ENCODE peak calls at places on chromosomes 3 and 15, in four cellular contexts. One of them, this sample, is unnamed.

GRCh38 chr15:29840928-29841327 is 18.7 kb upstream of the TJP1 start:
- DNase-seq in A549: no peak
- DNase-seq in fibroblast of pulmonary artery: no peak
- DNase-seq in uterus: no peak
- DNase-seq in this sample: peak

GRCh38 chr3:149114458-149114857 is 15.0 kb upstream of the HPS3 start:
- DNase-seq in uterus: no peak
- DNase-seq in A549: no peak
- DNase-seq in fibroblast of pulmonary artery: no peak
- DNase-seq in this sample: no peak

GRCh38 chr3:111577798-111578685 is 17.1 kb downstream of the ZBED2 start:
- DNase-seq in A549: peak
- DNase-seq in fibroblast of pulmonary artery: peak
- DNase-seq in uterus: no peak
- DNase-seq in this sample: no peak

GRCh38 chr3:133444071-133444774 is 44.4 kb downstream of the BFSP2 start:
- DNase-seq in A549: peak
- DNase-seq in fibroblast of pulmonary artery: peak
- DNase-seq in uterus: no peak
- DNase-seq in this sample: no peak

GRCh38 chr15:32132850-32133249 is 102.5 kb downstream of the CHRNA7 start:
- DNase-seq in uterus: no peak
- DNase-seq in A549: no peak
- DNase-seq in fibroblast of pulmonary artery: no peak
- DNase-seq in this sample: no peak

GRCh38 chr15:75031773-75032302 is 8.4 kb downstream of the PPCDC start:
- DNase-seq in uterus: no peak
- DNase-seq in A549: no peak
- DNase-seq in fibroblast of pulmonary artery: peak
- DNase-seq in this sample: no peak

GRCh38 chr3:120139140-120139539 is 44.9 kb upstream of the GSK3B start:
- DNase-seq in fibroblast of pulmonary artery: no peak
- DNase-seq in uterus: no peak
- DNase-seq in A549: no peak
- DNase-seq in this sample: no peak

GRCh38 chr3:154888386-154888785 is 191.7 kb upstream of the MME start:
- DNase-seq in A549: no peak
- DNase-seq in fibroblast of pulmonary artery: no peak
- DNase-seq in uterus: no peak
- DNase-seq in this sample: no peak

GRCh38 chr3:65975031-65975430 is 63.7 kb downstream of the MAGI1 start:
- DNase-seq in fibroblast of pulmonary artery: no peak
- DNase-seq in uterus: no peak
- DNase-seq in A549: no peak
- DNase-seq in this sample: no peak

GRCh38 chr3:168416446-168416845 is 320.7 kb upstream of the GOLIM4 start:
- DNase-seq in fibroblast of pulmonary artery: no peak
- DNase-seq in uterus: no peak
- DNase-seq in A549: no peak
- DNase-seq in this sample: no peak

GRCh38 chr3:60887574-60887973 is 363.7 kb downstream of the FHIT start:
- DNase-seq in uterus: no peak
- DNase-seq in A549: no peak
- DNase-seq in fibroblast of pulmonary artery: no peak
- DNase-seq in this sample: no peak

GRCh38 chr3:168847293-168847883 is 751.7 kb upstream of the GOLIM4 start:
- DNase-seq in fibroblast of pulmonary artery: peak
- DNase-seq in uterus: no peak
- DNase-seq in A549: peak
- DNase-seq in this sample: no peak

GRCh38 chr15:93019971-93020370 is 69.0 kb downstream of the RGMA start:
- DNase-seq in uterus: no peak
- DNase-seq in A549: no peak
- DNase-seq in fibroblast of pulmonary artery: no peak
- DNase-seq in this sample: no peak

GRCh38 chr15:26722621-26723160 is 50.2 kb downstream of the GABRB3 start:
- DNase-seq in A549: peak
- DNase-seq in fibroblast of pulmonary artery: no peak
- DNase-seq in uterus: no peak
- DNase-seq in this sample: no peak

GRCh38 chr15:59376735-59377134 is 4.1 kb upstream of the MYO1E start:
- DNase-seq in fibroblast of pulmonary artery: peak
- DNase-seq in uterus: no peak
- DNase-seq in A549: peak
- DNase-seq in this sample: no peak

GRCh38 chr15:50067254-50067653 is 51.8 kb downstream of the ATP8B4 start:
- DNase-seq in uterus: no peak
- DNase-seq in A549: no peak
- DNase-seq in fibroblast of pulmonary artery: no peak
- DNase-seq in this sample: no peak

GRCh38 chr3:196518999-196519737 is 4.0 kb upstream of the SMCO1 start:
- DNase-seq in fibroblast of pulmonary artery: peak
- DNase-seq in uterus: peak
- DNase-seq in A549: peak
- DNase-seq in this sample: peak

DNA sequence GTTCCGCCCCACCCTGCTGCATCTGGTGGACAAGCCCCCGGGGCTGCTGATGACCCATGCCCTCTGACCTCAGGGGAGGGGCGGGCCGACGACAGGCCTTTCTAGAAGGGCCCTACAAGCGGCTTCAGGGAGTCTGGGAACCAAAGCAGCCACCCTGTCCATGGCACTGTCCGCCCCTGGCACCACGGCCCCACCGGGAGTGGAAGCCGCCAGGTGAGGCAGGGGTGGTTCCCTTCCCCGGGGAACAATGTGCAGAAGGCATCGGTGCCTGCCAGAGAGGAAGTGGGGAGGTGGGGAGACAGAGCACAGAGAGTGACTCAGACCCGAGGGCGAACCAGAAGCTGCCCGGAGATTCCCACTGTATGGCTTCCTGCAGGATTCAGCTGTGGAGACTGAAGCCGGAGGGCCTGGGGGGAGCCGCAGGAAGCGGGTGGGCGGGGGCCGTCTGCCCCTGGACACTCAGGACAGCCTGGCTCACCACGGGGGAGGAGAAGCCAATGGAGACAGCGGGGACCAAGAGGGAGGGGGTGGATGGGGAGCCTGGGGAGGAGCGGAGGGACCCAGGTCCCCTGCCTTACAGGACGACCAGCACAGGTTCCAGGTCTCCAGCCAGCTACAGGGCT is 134.0 kb downstream of the TPRA1 start:
- DNase-seq in A549: no peak
- DNase-seq in fibroblast of pulmonary artery: peak
- DNase-seq in uterus: no peak
- DNase-seq in this sample: no peak
- H3K4me3 ChIP-seq in A549: no peak
- H3K4me3 ChIP-seq in fibroblast of pulmonary artery: peak
- H3K4me3 ChIP-seq in uterus: no peak
- H3K4me3 ChIP-seq in this sample: no peak

DNA sequence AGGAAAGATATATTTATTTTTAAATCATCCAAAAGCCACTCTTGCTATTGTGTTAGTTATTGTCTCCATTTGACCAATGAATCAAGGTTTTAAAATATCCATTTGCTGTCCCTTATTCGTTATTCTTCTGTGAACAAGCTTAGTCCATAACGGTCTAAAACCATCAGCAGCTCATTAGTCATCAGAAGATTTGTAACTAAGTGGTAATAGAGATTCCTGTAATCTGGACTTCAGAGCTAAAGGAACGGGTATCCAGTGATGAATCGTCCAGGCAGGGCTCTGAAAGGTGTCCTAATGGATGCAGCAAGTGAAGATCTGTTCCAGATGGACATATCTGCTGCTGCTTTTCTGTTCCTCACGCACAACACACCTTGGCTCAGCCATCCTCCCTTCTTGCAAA is 362.7 kb upstream of the CFAP20DC start:
- DNase-seq in A549: no peak
- DNase-seq in fibroblast of pulmonary artery: no peak
- DNase-seq in uterus: no peak
- DNase-seq in this sample: no peak
- H3K4me3 ChIP-seq in A549: no peak
- H3K4me3 ChIP-seq in fibroblast of pulmonary artery: no peak
- H3K4me3 ChIP-seq in uterus: no peak
- H3K4me3 ChIP-seq in this sample: no peak

GRCh38 chr3:32105291-32106131 is 909 bp upstream of the GPD1L start:
- DNase-seq in uterus: no peak
- DNase-seq in A549: peak
- DNase-seq in fibroblast of pulmonary artery: peak
- DNase-seq in this sample: no peak
- H3K4me3 ChIP-seq in uterus: peak
- H3K4me3 ChIP-seq in A549: peak
- H3K4me3 ChIP-seq in fibroblast of pulmonary artery: no peak
- H3K4me3 ChIP-seq in this sample: peak

DNA sequence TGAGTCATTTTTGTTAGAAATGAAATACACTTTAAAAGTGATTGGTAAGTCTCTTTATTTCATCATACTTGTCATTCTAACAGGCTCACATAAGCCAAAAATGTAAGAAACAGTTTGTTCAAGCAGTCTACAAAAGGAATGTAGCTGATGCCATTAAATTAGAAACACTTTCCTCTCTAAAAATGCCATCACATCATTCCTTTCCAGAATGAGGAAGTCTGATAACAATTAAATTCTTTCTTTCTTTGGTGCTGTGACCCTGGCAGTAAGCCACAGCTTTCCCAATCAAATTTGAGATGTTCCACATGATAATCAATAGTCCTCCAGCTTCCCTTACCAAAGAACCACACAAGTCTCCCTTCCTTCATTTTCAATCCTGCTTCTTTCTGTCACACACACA is 9.4 kb upstream of the P2RY1 start:
- DNase-seq in uterus: no peak
- DNase-seq in A549: no peak
- DNase-seq in fibroblast of pulmonary artery: no peak
- DNase-seq in this sample: no peak
- H3K4me3 ChIP-seq in uterus: no peak
- H3K4me3 ChIP-seq in A549: no peak
- H3K4me3 ChIP-seq in fibroblast of pulmonary artery: no peak
- H3K4me3 ChIP-seq in this sample: no peak

GRCh38 chr3:194689493-194689901 is 3.8 kb downstream of the FAM43A start:
- DNase-seq in A549: no peak
- DNase-seq in fibroblast of pulmonary artery: peak
- DNase-seq in uterus: peak
- DNase-seq in this sample: peak

GRCh38 chr3:194690501-194691372 is 5.1 kb downstream of the FAM43A start:
- DNase-seq in fibroblast of pulmonary artery: peak
- DNase-seq in uterus: peak
- DNase-seq in A549: no peak
- DNase-seq in this sample: no peak

GRCh38 chr3:194688207-194688711 is 2.6 kb downstream of the FAM43A start:
- DNase-seq in uterus: peak
- DNase-seq in A549: no peak
- DNase-seq in fibroblast of pulmonary artery: peak
- DNase-seq in this sample: peak

GRCh38 chr3:194687638-194688206 is 2.0 kb downstream of the FAM43A start:
- DNase-seq in A549: peak
- DNase-seq in fibroblast of pulmonary artery: peak
- DNase-seq in uterus: peak
- DNase-seq in this sample: peak

GRCh38 chr3:194688946-194689345 is 3.3 kb downstream of the FAM43A start:
- DNase-seq in fibroblast of pulmonary artery: no peak
- DNase-seq in uterus: no peak
- DNase-seq in A549: no peak
- DNase-seq in this sample: no peak
- H3K4me3 ChIP-seq in fibroblast of pulmonary artery: peak
- H3K4me3 ChIP-seq in uterus: no peak
- H3K4me3 ChIP-seq in A549: no peak
- H3K4me3 ChIP-seq in this sample: peak

DNA sequence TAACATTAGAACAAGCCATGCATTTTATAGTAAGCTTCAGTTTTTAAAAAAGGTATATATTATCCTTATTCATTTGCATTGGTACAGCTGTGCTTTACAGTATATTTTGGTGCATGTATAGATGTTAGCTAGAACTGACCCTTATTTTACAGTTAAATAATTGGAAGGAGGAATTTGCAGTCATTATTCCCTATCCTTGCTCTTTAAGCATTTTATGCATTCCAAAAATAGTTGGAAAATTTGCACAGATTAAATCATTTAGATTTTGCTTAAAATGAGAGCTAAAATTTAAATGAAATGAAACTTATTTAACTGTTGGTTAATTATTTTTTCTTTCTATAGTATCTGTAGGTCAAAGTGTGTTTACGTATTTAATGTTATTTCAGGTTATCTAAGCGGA is 667.1 kb downstream of the NAALADL2 start:
- DNase-seq in uterus: no peak
- DNase-seq in A549: no peak
- DNase-seq in fibroblast of pulmonary artery: peak
- DNase-seq in this sample: no peak
- H3K4me3 ChIP-seq in uterus: peak
- H3K4me3 ChIP-seq in A549: peak
- H3K4me3 ChIP-seq in fibroblast of pulmonary artery: peak
- H3K4me3 ChIP-seq in this sample: peak

DNA sequence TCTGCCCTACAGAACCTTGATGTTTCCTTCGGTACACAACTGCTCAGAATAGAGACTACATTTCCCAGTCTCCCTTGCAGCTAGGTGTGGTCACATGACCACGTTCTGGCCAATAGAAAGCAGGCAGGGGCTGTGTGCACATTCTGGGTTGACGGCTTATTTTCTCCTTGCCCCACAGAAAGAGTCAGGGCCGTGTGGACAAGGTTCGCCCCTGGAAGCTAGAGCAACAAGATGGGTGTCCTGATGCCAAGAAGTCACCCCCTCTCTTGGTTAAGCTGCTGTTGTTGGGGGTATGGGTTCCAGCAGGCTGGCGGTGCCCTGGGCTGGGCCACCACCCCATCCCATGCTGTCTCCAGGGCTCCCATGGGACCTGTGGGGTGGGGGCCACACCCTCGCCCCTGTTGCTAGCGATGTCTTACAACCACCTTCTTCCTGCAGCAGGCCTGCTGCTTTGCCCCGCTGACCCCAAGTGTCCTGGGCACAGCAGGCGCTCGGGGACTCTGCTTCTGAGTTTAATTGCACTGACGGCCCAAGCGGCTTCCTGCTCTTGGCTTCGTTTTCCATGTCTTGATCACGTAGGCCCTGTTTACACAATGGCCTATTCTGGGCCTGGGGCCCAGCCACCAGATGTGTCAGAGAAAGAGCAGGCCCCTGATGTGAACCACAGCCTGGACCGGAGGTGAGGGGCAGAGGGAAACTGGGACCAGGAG is 24.9 kb downstream of the ABTB1 start:
- DNase-seq in fibroblast of pulmonary artery: peak
- DNase-seq in uterus: peak
- DNase-seq in A549: peak
- DNase-seq in this sample: peak
- H3K4me3 ChIP-seq in fibroblast of pulmonary artery: peak
- H3K4me3 ChIP-seq in uterus: peak
- H3K4me3 ChIP-seq in A549: no peak
- H3K4me3 ChIP-seq in this sample: no peak

This sample was measured in heart left ventricle.